ENCODE peak calls at places on chromosome 18, in four cellular contexts. C, W, F and G are unnamed samples.

GRCh38 chr18:35289293-35290069 is 548 bp downstream of the ZSCAN30 start:
- DNase-seq in C (no peak), F (peak), W (peak), G (no peak)

GRCh38 chr18:78518805-78519204 is 460.8 kb upstream of the SALL3 start:
- DNase-seq in C (no peak), W (no peak), F (no peak), G (no peak)

GRCh38 chr18:53799134-53799533 is 425.3 kb downstream of the MBD2 start:
- DNase-seq in W (no peak), C (no peak), F (peak), G (no peak)

GRCh38 chr18:13239557-13239956 is 21.0 kb downstream of the LDLRAD4 start:
- DNase-seq in W (no peak), F (no peak), C (no peak), G (no peak)

GRCh38 chr18:73288813-73289212 is 421.0 kb upstream of the NETO1 start:
- DNase-seq in W (no peak), C (no peak), F (no peak), G (no peak)

GRCh38 chr18:55546873-55547704 is 40.9 kb downstream of the TCF4 start:
- DNase-seq in F (peak), C (no peak), W (no peak), G (no peak)

GRCh38 chr18:3380384-3380961 is 69.5 kb upstream of the TGIF1 start:
- DNase-seq in W (no peak), C (no peak), F (peak), G (no peak)

GRCh38 chr18:47163241-47163640 is 12.9 kb downstream of the IER3IP1 start:
- DNase-seq in F (peak), W (no peak), C (no peak), G (no peak)

GRCh38 chr18:21112543-21113105 is 1.0 kb upstream of the ROCK1 start:
- DNase-seq in F (peak), C (no peak), W (no peak), G (no peak)

GRCh38 chr18:59546164-59546563 is 151.1 kb downstream of the CCBE1 start:
- DNase-seq in C (no peak), F (peak), W (no peak), G (no peak)

GRCh38 chr18:13390711-13391110 is 172.2 kb downstream of the LDLRAD4 start:
- DNase-seq in C (no peak), F (no peak), W (no peak), G (no peak)

GRCh38 chr18:48254077-48254602 is 155.0 kb downstream of the ZBTB7C start:
- DNase-seq in W (no peak), C (no peak), F (no peak), G (no peak)

GRCh38 chr18:59087391-59087790 is 52.3 kb upstream of the SEC11C start:
- DNase-seq in W (no peak), C (no peak), F (no peak), G (no peak)

GRCh38 chr18:78242307-78242643 is 737.3 kb upstream of the SALL3 start:
- DNase-seq in F (no peak), C (no peak), W (no peak), G (no peak)

GRCh38 chr18:56565596-56566355 is 72.6 kb downstream of the TXNL1 start:
- DNase-seq in F (peak), W (no peak), C (no peak), G (no peak)

GRCh38 chr18:73752965-73753364 is 394.7 kb downstream of the FBXO15 start:
- DNase-seq in W (no peak), F (peak), C (no peak), G (no peak)

GRCh38 chr18:58135170-58135569 is 91.1 kb downstream of the NEDD4L start:
- DNase-seq in C (no peak), W (no peak), F (peak), G (no peak)

GRCh38 chr18:36593001-36593400 is 235.8 kb downstream of the TPGS2 start:
- DNase-seq in F (peak), C (no peak), W (no peak), G (no peak)